ENCODE peak calls at places on chromosomes 2 and 18, in six cellular contexts. M is transverse colon, O is GM12878, P is esophagus muscularis mucosa, H is stomach, K is ovary. I is an unnamed sample. For H3K36me3, the result is how much of the 10 kb centered on the place peaks cover.

GRCh38 chr2:240986787-240987411 is 11.5 kb upstream of the SNED1 start:
- DNase-seq in M (peak), O (no peak), P (no peak), H (no peak), K (peak), I (peak)

GRCh38 chr2:49186050-49186648 is 31.8 kb upstream of the FSHR start:
- DNase-seq in M (no peak), O (no peak), P (peak), H (no peak), K (no peak), I (no peak)

GRCh38 chr2:24083567-24084385 is 858 bp downstream of the TP53I3 start:
- DNase-seq in M (peak), O (peak), P (no peak), H (peak), K (no peak), I (no peak)

GRCh38 chr18:78632111-78632541 is 347.5 kb upstream of the SALL3 start:
- DNase-seq in M (no peak), O (no peak), P (no peak), H (no peak), K (no peak), I (no peak)

GRCh38 chr2:15142069-15142689 is 419.0 kb downstream of the NBAS start:
- DNase-seq in M (peak), O (peak), P (no peak), H (no peak), K (no peak), I (no peak)

GRCh38 chr2:1823187-1824169 is 79.2 kb upstream of the PXDN start:
- DNase-seq in M (no peak), O (no peak), P (no peak), H (no peak), K (no peak), I (no peak)

GRCh38 chr2:203814661-203815540 is 52.7 kb upstream of the CTLA4 start:
- DNase-seq in M (peak), O (no peak), P (peak), H (peak), K (peak), I (peak)

GRCh38 chr2:140882671-140883620 is 1247.9 kb downstream of the LRP1B start:
- DNase-seq in M (no peak), O (no peak), P (no peak), H (no peak), K (no peak), I (no peak)

GRCh38 chr2:567865-568638 is 109.2 kb downstream of the TMEM18 start:
- DNase-seq in M (no peak), O (no peak), P (no peak), H (no peak), K (peak), I (peak)

GRCh38 chr2:14081526-14081925 is 551.0 kb upstream of the LRATD1 start:
- DNase-seq in M (no peak), O (no peak), P (no peak), H (no peak), K (no peak), I (no peak)

GRCh38 chr2:239822146-239822945 is 202.8 kb downstream of the NDUFA10 start:
- DNase-seq in M (no peak), O (peak), P (no peak), H (peak), K (peak), I (no peak)

GRCh38 chr2:238143239-238143951 is 4.9 kb downstream of the KLHL30 start:
- DNase-seq in M (no peak), O (no peak), P (no peak), H (no peak), K (no peak), I (no peak)

GRCh38 chr18:13501896-13502295 is 224.5 kb downstream of the FAM210A start:
- DNase-seq in M (no peak), O (peak), P (no peak), H (no peak), K (no peak), I (no peak)

GRCh38 chr2:236569593-236569973 is at the start of gene ACKR3:
- DNase-seq in M (peak), O (peak), P (peak), H (peak), K (peak), I (peak)

GRCh38 chr2:136384541-136385303 is 266.8 kb upstream of the CXCR4 start:
- DNase-seq in M (peak), O (no peak), P (peak), H (no peak), K (no peak), I (peak)

GRCh38 chr2:158120664-158121063 is 19.0 kb downstream of the UPP2 start:
- DNase-seq in M (no peak), O (no peak), P (no peak), H (no peak), K (no peak), I (no peak)

GRCh38 chr2:7621018-7621814 is 704.0 kb downstream of the RNF144A start:
- DNase-seq in M (no peak), O (no peak), P (peak), H (no peak), K (no peak), I (no peak)

GRCh38 chr2:58063641-58064040 is 17.0 kb downstream of the VRK2 start:
- DNase-seq in M (no peak), O (no peak), P (no peak), H (no peak), K (no peak), I (no peak)

GRCh38 chr2:30358822-30359221 is 88.2 kb upstream of the LCLAT1 start:
- DNase-seq in M (no peak), O (no peak), P (no peak), H (no peak), K (no peak), I (no peak)

GRCh38 chr2:42045956-42046748 is 1.7 kb upstream of the PKDCC start:
- DNase-seq in M (no peak), O (no peak), P (no peak), H (no peak), K (no peak), I (no peak)

GRCh38 chr18:48361801-48362200 is 47.4 kb downstream of the ZBTB7C start:
- DNase-seq in M (no peak), O (no peak), P (no peak), H (no peak), K (no peak), I (no peak)

GRCh38 chr2:237692601-237693079 is 65.3 kb downstream of the LRRFIP1 start:
- DNase-seq in M (peak), O (no peak), P (no peak), H (no peak), K (peak), I (no peak)

GRCh38 chr2:3488768-3489448 is 30.4 kb downstream of the ADI1 start:
- DNase-seq in M (no peak), O (no peak), P (no peak), H (no peak), K (no peak), I (no peak)

GRCh38 chr2:181305151-181306123 is 151.7 kb upstream of the ITGA4 start:
- DNase-seq in M (peak), O (peak), P (no peak), H (no peak), K (no peak), I (no peak)

GRCh38 chr2:5839563-5839962 is 147.4 kb downstream of the SOX11 start:
- DNase-seq in M (no peak), O (no peak), P (no peak), H (no peak), K (no peak), I (no peak)

GRCh38 chr2:161237397-161238263 is 70.6 kb upstream of the PSMD14 start:
- DNase-seq in M (peak), O (no peak), P (peak), H (peak), K (peak), I (peak)

GRCh38 chr2:170689481-170689880 is 25.7 kb upstream of the SP5 start:
- DNase-seq in M (no peak), O (no peak), P (no peak), H (no peak), K (no peak), I (no peak)

DNA sequence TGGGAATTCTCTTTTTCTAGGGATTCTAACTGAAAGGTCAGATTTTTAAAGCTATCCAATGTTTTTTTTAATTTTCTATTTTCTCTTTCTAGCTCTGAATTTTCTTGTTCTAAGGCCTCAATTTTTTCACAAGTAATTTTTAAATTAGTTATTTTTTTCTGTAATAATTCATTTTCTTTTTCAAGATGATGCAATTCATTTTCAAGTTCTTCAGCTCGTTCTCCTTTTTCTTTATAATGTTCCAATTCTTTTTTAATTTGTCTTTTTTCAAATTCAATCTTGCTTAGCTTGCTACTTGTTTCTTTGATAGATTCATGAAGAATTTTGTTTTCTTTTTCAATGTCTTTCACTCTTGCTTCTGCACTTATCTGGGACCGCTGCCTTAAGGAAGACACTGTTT is 65.7 kb upstream of the MTIF2 start:
- DNase-seq in M (no peak), O (no peak), P (no peak), H (no peak), K (no peak), I (no peak)
- H3K36me3 ChIP-seq in M (under half), O (under half), P (under half), H (under half), K (under half), I (under half)

GRCh38 chr18:34158881-34159690 is 65.6 kb downstream of the NOL4 start:
- DNase-seq in M (no peak), O (no peak), P (no peak), H (peak), K (peak), I (no peak)
- TF ChIP-seq CTCF in M (no peak), O (no peak), P (no peak), H (no peak), K (no peak), I (no peak)

DNA sequence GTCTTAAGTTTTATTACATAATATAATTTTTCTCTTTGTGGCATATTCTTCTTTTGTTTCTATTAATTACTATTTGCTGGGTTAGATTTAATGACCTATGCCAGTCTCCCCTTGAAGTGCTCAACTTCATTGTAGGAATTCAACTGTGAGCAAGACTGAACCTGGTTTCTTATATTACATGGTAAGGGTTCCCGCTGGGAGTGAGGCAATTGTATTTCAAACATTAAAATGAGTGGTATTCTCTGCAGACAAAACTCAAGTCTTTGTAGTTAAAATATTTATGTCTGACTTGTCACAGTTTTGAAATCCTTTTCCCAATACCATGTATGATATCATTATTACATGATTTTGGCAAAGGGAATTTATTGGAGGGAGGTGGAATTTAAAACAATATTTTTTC is 278.7 kb downstream of the GULP1 start:
- DNase-seq in M (no peak), O (no peak), P (no peak), H (no peak), K (no peak), I (no peak)
- TF ChIP-seq EP300 in M (no peak), O (no peak), P (no peak), H (no peak), K (no peak), I (no peak)

GRCh38 chr2:70686577-70687460 is 81.2 kb downstream of the ADD2 start:
- DNase-seq in M (no peak), O (no peak), P (no peak), H (no peak), K (no peak), I (no peak)
- H3K36me3 ChIP-seq in M (under half), O (under half), P (under half), H (under half), K (under half), I (under half)

GRCh38 chr2:83517727-83518368 is 941.2 kb downstream of the SUCLG1 start:
- DNase-seq in M (no peak), O (no peak), P (no peak), H (no peak), K (peak), I (no peak)
- TF ChIP-seq CTCF in M (no peak), O (no peak), P (no peak), H (no peak), K (no peak), I (no peak)

I was measured in tibial nerve.